ENCODE peak calls at places on chromosomes 5 and 9, in seven cellular contexts. B, R, V, S, J, M and E are unnamed samples.

GRCh38 chr9:95124582-95125359 is 192.7 kb downstream of the FANCC start:
- DNase-seq in B (no peak), R (no peak), V (no peak), S (no peak), J (no peak), M (no peak), E (no peak)

GRCh38 chr5:83363111-83363510 is 108.4 kb upstream of the VCAN start:
- DNase-seq in B (no peak), R (no peak), V (no peak), S (no peak), J (no peak), M (no peak), E (no peak)

GRCh38 chr5:16805478-16805877 is 130.6 kb downstream of the MYO10 start:
- DNase-seq in B (no peak), R (no peak), V (no peak), S (no peak), J (no peak), M (no peak), E (no peak)

GRCh38 chr5:158511454-158511853 is 588.3 kb downstream of the EBF1 start:
- DNase-seq in B (no peak), R (no peak), V (no peak), S (no peak), J (no peak), M (no peak), E (no peak)

GRCh38 chr9:4750021-4750673 is 9.1 kb upstream of the AK3 start:
- DNase-seq in B (no peak), R (no peak), V (no peak), S (no peak), J (peak), M (no peak), E (no peak)

GRCh38 chr9:94903961-94904421 is 177.5 kb downstream of the AOPEP start:
- DNase-seq in B (no peak), R (no peak), V (no peak), S (no peak), J (no peak), M (no peak), E (no peak)

GRCh38 chr5:166961028-166961427 is 1330.4 kb upstream of the WWC1 start:
- DNase-seq in B (no peak), R (no peak), V (peak), S (no peak), J (peak), M (no peak), E (no peak)

GRCh38 chr5:14121552-14121951 is 21.6 kb upstream of the TRIO start:
- DNase-seq in B (no peak), R (no peak), V (no peak), S (no peak), J (no peak), M (no peak), E (no peak)

GRCh38 chr5:164475339-164475977 is 970.0 kb downstream of the MAT2B start:
- DNase-seq in B (no peak), R (no peak), V (no peak), S (no peak), J (peak), M (no peak), E (no peak)

GRCh38 chr9:16013826-16014225 is 461.0 kb downstream of the CCDC171 start:
- DNase-seq in B (no peak), R (no peak), V (no peak), S (no peak), J (no peak), M (no peak), E (no peak)

GRCh38 chr5:75862872-75863271 is 145.6 kb upstream of the POC5 start:
- DNase-seq in B (no peak), R (no peak), V (peak), S (no peak), J (no peak), M (no peak), E (no peak)

GRCh38 chr5:90866915-90867715 is 308.5 kb downstream of the ADGRV1 start:
- DNase-seq in B (no peak), R (no peak), V (no peak), S (no peak), J (no peak), M (no peak), E (no peak)

GRCh38 chr5:60891667-60892066 is 47.6 kb upstream of the ELOVL7 start:
- DNase-seq in B (no peak), R (no peak), V (no peak), S (no peak), J (no peak), M (no peak), E (no peak)

GRCh38 chr5:113169720-113170119 is 193.1 kb downstream of the DCP2 start:
- DNase-seq in B (no peak), R (no peak), V (no peak), S (no peak), J (no peak), M (no peak), E (no peak)

GRCh38 chr9:95111716-95112115 is 205.8 kb downstream of the FANCC start:
- DNase-seq in B (no peak), R (no peak), V (no peak), S (peak), J (no peak), M (no peak), E (no peak)

GRCh38 chr5:176337913-176338312 is 23.7 kb downstream of the KIAA1191 start:
- DNase-seq in B (no peak), R (no peak), V (no peak), S (no peak), J (no peak), M (no peak), E (no peak)

GRCh38 chr9:76458903-76459690 is at the start of gene GCNT1:
- DNase-seq in B (peak), R (peak), V (peak), S (peak), J (peak), M (peak), E (peak)

GRCh38 chr5:56028708-56029107 is 33.9 kb upstream of the IL6ST start:
- DNase-seq in B (no peak), R (no peak), V (no peak), S (no peak), J (no peak), M (no peak), E (no peak)

GRCh38 chr9:37528652-37529072 is 42.9 kb downstream of the POLR1E start:
- DNase-seq in B (no peak), R (no peak), V (no peak), S (no peak), J (no peak), M (no peak), E (no peak)

GRCh38 chr5:172149073-172149472 is 39.0 kb downstream of the STK10 start:
- DNase-seq in B (no peak), R (no peak), V (no peak), S (no peak), J (no peak), M (no peak), E (no peak)

GRCh38 chr5:68331202-68332108 is 115.9 kb downstream of the PIK3R1 start:
- DNase-seq in B (no peak), R (no peak), V (peak), S (no peak), J (no peak), M (no peak), E (no peak)

GRCh38 chr5:66818304-66818934 is 222.2 kb downstream of the MAST4 start:
- DNase-seq in B (no peak), R (no peak), V (no peak), S (no peak), J (no peak), M (no peak), E (no peak)

GRCh38 chr5:66820630-66821207 is 224.5 kb downstream of the MAST4 start:
- DNase-seq in B (no peak), R (no peak), V (no peak), S (no peak), J (no peak), M (no peak), E (no peak)

GRCh38 chr5:66814146-66814991 is 218.2 kb downstream of the MAST4 start:
- DNase-seq in B (no peak), R (no peak), V (peak), S (no peak), J (peak), M (no peak), E (no peak)

GRCh38 chr5:66821626-66822429 is 225.6 kb downstream of the MAST4 start:
- DNase-seq in B (no peak), R (no peak), V (no peak), S (no peak), J (no peak), M (no peak), E (no peak)

DNA sequence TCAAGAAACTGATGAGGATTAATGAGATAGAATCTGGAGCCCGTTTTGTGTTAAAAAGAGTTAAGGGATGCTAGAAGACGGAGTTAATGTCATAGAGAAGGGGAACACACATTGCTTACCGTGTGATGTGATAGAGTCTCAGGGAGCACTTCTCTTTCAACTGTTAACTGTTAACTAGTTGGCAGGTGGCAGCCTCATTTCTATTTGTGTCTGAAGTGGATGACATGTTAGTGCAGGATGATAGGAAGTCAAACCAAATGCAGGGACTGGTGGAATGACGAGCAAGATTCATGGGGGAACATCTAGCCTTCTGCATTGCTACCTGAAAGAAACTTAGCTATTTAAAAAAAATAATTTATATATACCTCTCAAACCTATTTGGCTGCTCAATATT is 222.7 kb downstream of the MAST4 start:
- DNase-seq in B (no peak), R (no peak), V (no peak), S (no peak), J (no peak), M (no peak), E (no peak)
- H3K27ac ChIP-seq in B (no peak), R (no peak), V (no peak), S (no peak), J (no peak), M (no peak), E (no peak)

GRCh38 chr5:126430631-126431030 is 7.4 kb downstream of the GRAMD2B start:
- DNase-seq in B (no peak), R (no peak), V (no peak), S (no peak), J (no peak), M (no peak), E (no peak)
- H3K4me3 ChIP-seq in B (no peak), R (no peak), V (no peak), S (no peak), J (no peak), M (no peak), E (no peak)

DNA sequence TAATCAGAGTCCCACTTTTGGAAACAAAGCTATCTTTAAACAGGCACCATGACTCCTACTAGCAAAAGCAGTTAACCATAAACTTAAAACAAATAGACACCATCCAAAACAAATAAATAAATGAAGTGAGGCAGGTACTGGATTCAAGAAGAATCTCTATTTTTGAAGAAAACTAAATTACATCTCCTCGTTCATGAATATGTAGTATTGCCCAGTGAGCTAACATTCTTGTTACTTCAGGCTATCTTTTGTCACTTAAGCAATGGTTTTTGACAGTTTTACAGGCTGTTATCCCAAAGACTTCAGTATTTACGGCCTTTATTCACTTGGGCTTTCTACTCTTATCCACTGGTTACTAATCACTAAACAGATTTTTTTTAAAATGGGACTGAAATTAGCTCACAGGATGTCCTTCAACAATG is 242.5 kb downstream of the MLLT3 start:
- DNase-seq in B (no peak), R (no peak), V (no peak), S (no peak), J (no peak), M (no peak), E (no peak)
- H3K27ac ChIP-seq in B (no peak), R (no peak), V (no peak), S (no peak), J (no peak), M (no peak), E (no peak)

GRCh38 chr9:136995772-136996308 is 528 bp downstream of the CLIC3 start:
- DNase-seq in B (no peak), R (no peak), V (no peak), S (no peak), J (no peak), M (peak), E (no peak)

GRCh38 chr9:136994885-136995224 is 1.5 kb downstream of the CLIC3 start:
- DNase-seq in B (no peak), R (no peak), V (no peak), S (no peak), J (no peak), M (no peak), E (no peak)

GRCh38 chr9:136996361-136997281 is at the start of gene CLIC3:
- DNase-seq in B (no peak), R (no peak), V (no peak), S (no peak), J (peak), M (peak), E (no peak)

GRCh38 chr9:136994180-136994884 is 2.0 kb downstream of the CLIC3 start:
- DNase-seq in B (no peak), R (no peak), V (no peak), S (no peak), J (no peak), M (no peak), E (no peak)

GRCh38 chr9:136995370-136995769 is 998 bp downstream of the CLIC3 start:
- DNase-seq in B (no peak), R (no peak), V (no peak), S (no peak), J (no peak), M (no peak), E (no peak)
- H3K4me3 ChIP-seq in B (no peak), R (peak), V (no peak), S (no peak), J (no peak), M (no peak), E (peak)

GRCh38 chr9:136784997-136785361 is 6.2 kb upstream of the TMEM141 start:
- DNase-seq in B (no peak), R (no peak), V (peak), S (no peak), J (no peak), M (no peak), E (no peak)

GRCh38 chr9:136785956-136786355 is 5.2 kb upstream of the TMEM141 start:
- DNase-seq in B (no peak), R (no peak), V (no peak), S (no peak), J (no peak), M (no peak), E (no peak)

GRCh38 chr9:136786451-136786850 is 4.7 kb upstream of the TMEM141 start:
- DNase-seq in B (no peak), R (no peak), V (peak), S (no peak), J (no peak), M (peak), E (no peak)

GRCh38 chr9:136782452-136782851 is 8.7 kb upstream of the TMEM141 start:
- DNase-seq in B (no peak), R (no peak), V (no peak), S (no peak), J (no peak), M (no peak), E (no peak)

DNA sequence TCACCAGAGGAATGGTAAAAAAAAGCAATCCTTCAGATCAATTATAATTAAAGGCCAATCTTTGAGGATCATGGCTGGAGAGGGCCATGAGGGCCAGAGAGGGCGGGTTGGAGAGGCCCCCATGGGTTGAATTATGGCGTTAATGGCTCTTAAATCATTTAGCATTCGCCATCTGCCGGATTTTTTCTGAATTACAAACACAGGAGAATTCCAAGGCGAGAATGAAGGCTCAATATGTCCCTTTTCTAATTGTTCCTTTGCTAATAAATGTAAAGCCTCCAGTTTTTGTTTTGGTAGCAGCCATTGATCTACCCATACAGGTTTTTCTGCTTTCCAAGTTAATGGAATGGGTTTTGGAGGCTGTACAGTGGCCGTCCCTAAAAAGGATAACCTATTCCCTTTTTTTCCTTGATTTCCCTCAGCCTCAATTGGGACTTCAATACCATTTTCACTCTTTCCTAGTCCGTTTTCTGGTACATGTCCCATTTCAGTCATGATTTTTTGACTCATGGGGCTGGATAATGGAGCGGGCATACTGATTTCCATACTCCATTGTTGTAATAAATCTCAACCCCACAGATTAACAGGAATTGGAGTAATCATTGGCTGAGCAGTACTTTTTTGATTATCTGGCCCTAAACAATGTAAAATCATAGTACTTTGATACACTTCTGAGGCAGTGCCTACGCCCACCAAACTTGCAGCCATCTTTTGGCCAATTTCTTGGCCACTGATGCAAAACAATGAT is 6.7 kb upstream of the TMEM141 start:
- DNase-seq in B (no peak), R (no peak), V (peak), S (no peak), J (peak), M (no peak), E (no peak)
- H3K27ac ChIP-seq in B (no peak), R (no peak), V (no peak), S (no peak), J (no peak), M (no peak), E (no peak)

GRCh38 chr9:33677506-33677809 is 117.9 kb upstream of the PRSS3 start:
- DNase-seq in B (no peak), R (no peak), V (no peak), S (no peak), J (no peak), M (no peak), E (no peak)
- H3K4me3 ChIP-seq in B (peak), R (peak), V (peak), S (peak), J (peak), M (peak), E (peak)

GRCh38 chr5:180071418-180072255 is at the start of gene RNF130:
- DNase-seq in B (peak), R (peak), V (peak), S (peak), J (peak), M (peak), E (peak)

GRCh38 chr5:180069589-180070247 is 1.8 kb downstream of the RNF130 start:
- DNase-seq in B (peak), R (no peak), V (peak), S (no peak), J (peak), M (peak), E (no peak)

GRCh38 chr5:180072556-180072955 is 997 bp upstream of the RNF130 start:
- DNase-seq in B (no peak), R (no peak), V (no peak), S (no peak), J (no peak), M (no peak), E (no peak)

GRCh38 chr5:180072256-180072548 is 643 bp upstream of the RNF130 start:
- DNase-seq in B (no peak), R (no peak), V (no peak), S (no peak), J (no peak), M (no peak), E (no peak)

DNA sequence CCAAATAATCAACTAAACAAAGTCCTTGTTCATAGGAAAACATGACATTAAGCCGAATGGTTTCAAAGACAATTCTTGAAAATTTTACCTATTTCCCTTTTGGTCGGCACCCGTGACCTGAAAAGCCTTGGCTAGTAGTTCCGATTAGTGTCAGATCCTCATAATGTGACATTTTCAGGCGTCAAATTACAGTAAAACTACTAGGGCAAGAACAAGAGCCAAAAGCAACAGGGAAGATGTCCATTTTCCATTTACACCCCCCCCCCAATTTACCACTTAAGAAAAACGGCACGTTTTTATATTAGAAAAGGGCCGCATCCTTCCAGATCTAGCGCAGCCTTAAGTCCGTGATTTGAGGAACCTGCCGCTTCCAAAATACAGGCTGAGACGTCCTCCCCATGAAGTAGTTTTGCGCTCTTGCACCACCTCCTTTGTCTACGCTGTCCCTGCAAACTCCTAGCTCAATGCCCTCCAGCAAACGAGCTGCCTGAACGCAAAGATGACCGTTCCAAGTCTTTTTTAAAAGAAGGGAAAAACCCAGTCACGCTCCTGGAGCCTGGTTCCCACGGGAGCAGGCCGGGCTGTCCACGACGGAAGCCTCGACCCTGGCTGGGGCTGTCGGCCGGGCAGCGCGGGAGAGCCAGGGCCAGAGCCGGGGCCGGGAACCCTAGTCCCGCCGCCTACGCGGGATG is 687 bp downstream of the RNF130 start:
- DNase-seq in B (peak), R (no peak), V (peak), S (peak), J (peak), M (no peak), E (peak)
- H3K27ac ChIP-seq in B (peak), R (peak), V (peak), S (peak), J (no peak), M (no peak), E (peak)

DNA sequence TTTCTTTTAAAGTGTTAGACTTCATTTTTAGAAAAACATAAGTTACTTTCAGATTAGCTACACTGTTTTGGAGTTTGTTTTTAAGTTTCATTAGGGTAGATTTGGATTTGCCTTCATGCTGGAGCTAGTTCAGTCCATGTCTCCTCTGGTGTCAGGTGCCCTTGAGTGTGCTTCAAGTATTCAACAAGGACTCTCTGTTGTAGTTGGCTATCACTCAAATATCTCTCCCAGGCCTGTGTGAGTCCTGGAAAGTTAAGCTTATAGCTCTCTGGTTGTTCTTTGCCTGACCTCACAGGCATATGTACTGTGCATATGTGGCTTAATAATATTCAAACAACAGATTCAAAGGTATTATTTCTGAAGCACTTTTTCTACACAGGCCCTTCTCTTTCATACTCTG is 45.4 kb downstream of the PTBP3 start:
- DNase-seq in B (no peak), R (no peak), V (no peak), S (no peak), J (no peak), M (no peak), E (no peak)
- H3K4me3 ChIP-seq in B (no peak), R (no peak), V (no peak), S (no peak), J (no peak), M (no peak), E (no peak)